ENCODE peak calls at places on chromosomes 7 and 10, in four cellular contexts. P is lower leg skin, I is GM12891, O is heart left ventricle. S is an unnamed sample.

GRCh38 chr7:155579565-155579964 is 33.2 kb upstream of the CNPY1 start:
- DNase-seq in P (no peak), I (no peak), O (no peak), S (no peak)

GRCh38 chr10:29407280-29407858 is 118.5 kb downstream of the LYZL1 start:
- DNase-seq in P (no peak), I (no peak), O (no peak), S (no peak)

GRCh38 chr10:63723741-63724140 is 202.5 kb downstream of the REEP3 start:
- DNase-seq in P (no peak), I (no peak), O (no peak), S (no peak)

GRCh38 chr7:8640671-8641070 is 207.3 kb downstream of the NXPH1 start:
- DNase-seq in P (no peak), I (no peak), O (no peak), S (no peak)

GRCh38 chr10:85645097-85645496 is 721.5 kb downstream of the GRID1 start:
- DNase-seq in P (no peak), I (no peak), O (no peak), S (no peak)

GRCh38 chr7:74032191-74032490 is 4.2 kb downstream of the ELN start:
- DNase-seq in P (no peak), I (no peak), O (peak), S (peak)

GRCh38 chr10:46550076-46550790 is 6.2 kb downstream of the GPRIN2 start:
- DNase-seq in P (no peak), I (peak), O (peak), S (peak)

GRCh38 chr7:132576723-132577089 is 436 bp upstream of the PLXNA4 start:
- DNase-seq in P (no peak), I (peak), O (no peak), S (no peak)

GRCh38 chr7:32147909-32148308 is 77.7 kb upstream of the PDE1C start:
- DNase-seq in P (no peak), I (no peak), O (no peak), S (no peak)

GRCh38 chr7:156456503-156457115 is 184.0 kb upstream of the RNF32 start:
- DNase-seq in P (peak), I (no peak), O (no peak), S (no peak)

GRCh38 chr7:2452074-2452507 is 24.1 kb downstream of the GRIFIN start:
- DNase-seq in P (no peak), I (no peak), O (no peak), S (no peak)

GRCh38 chr7:107501593-107501992 is 31.7 kb downstream of the GPR22 start:
- DNase-seq in P (no peak), I (no peak), O (no peak), S (peak)

GRCh38 chr10:119541459-119542356 is 811 bp downstream of the RGS10 start:
- DNase-seq in P (no peak), I (no peak), O (peak), S (no peak)

GRCh38 chr7:142808802-142809583 is 38.2 kb downstream of the PRSS2 start:
- DNase-seq in P (no peak), I (no peak), O (no peak), S (peak)

GRCh38 chr7:55288070-55288824 is 76.9 kb upstream of the LANCL2 start:
- DNase-seq in P (no peak), I (no peak), O (no peak), S (no peak)

GRCh38 chr7:121366852-121367431 is 29.2 kb downstream of the FAM3C start:
- DNase-seq in P (no peak), I (no peak), O (no peak), S (no peak)

GRCh38 chr7:14988941-14989340 is 86.4 kb upstream of the DGKB start:
- DNase-seq in P (no peak), I (no peak), O (no peak), S (no peak)

GRCh38 chr7:132836746-132837145 is 245.1 kb downstream of the CHCHD3 start:
- DNase-seq in P (no peak), I (no peak), O (no peak), S (no peak)

GRCh38 chr10:27744478-27745379 is 890 bp downstream of the MKX start:
- DNase-seq in P (peak), I (peak), O (peak), S (peak)

GRCh38 chr10:102195301-102195870 is 30.7 kb upstream of the ELOVL3 start:
- DNase-seq in P (no peak), I (no peak), O (no peak), S (no peak)

GRCh38 chr10:100739516-100740368 is 5.6 kb upstream of the PAX2 start:
- DNase-seq in P (no peak), I (no peak), O (no peak), S (peak)

GRCh38 chr7:18693401-18693800 is 197.9 kb downstream of the HDAC9 start:
- DNase-seq in P (no peak), I (no peak), O (no peak), S (peak)

GRCh38 chr10:89535185-89536012 is at the start of gene SLC16A12:
- DNase-seq in P (no peak), I (peak), O (peak), S (peak)

DNA sequence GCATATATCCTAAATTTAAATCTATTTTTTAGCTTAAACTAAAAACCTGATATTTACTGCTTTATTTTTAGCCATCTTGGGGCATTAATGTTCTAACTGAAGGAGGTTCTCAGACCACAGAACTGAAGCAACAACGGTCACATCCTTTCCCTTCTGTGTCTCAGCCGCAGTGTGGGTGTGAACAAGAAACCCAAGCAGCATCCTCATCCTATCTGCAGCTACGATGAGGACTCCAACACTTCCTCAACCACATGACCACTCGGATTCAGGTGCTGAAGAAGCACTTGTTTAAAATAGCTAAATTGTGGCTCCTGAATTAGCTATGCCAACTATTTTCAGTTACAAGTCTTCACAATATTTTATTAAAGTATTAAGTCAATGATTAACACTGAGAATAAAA is 5.3 kb downstream of the ESYT2 start:
- DNase-seq in P (no peak), I (peak), O (no peak), S (no peak)
- TF ChIP-seq POLR2A in P (no peak), I (peak), O (no peak), S (no peak)

DNA sequence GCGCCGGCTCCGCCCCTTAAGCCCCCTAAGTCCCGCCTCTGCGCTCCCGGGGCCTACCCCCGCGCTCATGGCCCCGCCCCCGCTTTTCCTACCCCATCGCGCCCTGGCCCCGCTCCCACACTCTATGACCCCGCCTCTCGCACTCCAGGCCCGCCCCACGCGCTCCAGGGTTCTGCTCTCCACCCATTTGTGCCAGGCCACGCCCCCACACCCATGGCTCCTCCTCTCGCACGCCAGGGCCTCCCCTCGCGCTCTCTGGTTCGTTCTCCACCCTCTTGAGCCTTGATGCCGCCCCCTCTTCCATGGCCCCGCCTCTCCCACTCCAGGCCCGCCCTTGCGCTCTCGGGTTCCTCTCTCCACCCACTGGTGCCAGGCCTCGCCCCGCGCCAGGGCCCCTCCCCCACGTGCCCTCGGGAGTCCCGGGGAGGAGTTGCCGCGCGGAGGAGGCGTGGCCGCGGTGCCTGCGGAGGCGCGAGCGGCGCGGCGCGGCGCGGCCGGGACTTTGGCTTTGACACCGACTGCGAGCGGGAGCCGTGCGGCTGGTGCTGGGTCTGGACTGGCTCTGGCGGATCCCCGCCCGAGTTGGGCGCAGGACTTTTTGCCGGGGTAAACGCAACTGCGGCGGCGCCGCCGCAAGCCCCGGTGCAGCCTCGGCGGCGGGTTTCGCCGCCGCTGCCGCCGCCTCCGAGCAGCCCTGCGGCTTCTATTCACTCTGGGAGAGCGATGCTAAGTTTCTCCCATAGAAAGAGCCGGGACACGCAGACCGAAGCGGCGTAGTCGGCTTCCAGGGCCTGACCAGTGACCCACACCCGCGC is at the start of gene EEPD1:
- DNase-seq in P (peak), I (peak), O (peak), S (peak)
- TF ChIP-seq POLR2A in P (no peak), I (no peak), O (peak), S (peak)

DNA sequence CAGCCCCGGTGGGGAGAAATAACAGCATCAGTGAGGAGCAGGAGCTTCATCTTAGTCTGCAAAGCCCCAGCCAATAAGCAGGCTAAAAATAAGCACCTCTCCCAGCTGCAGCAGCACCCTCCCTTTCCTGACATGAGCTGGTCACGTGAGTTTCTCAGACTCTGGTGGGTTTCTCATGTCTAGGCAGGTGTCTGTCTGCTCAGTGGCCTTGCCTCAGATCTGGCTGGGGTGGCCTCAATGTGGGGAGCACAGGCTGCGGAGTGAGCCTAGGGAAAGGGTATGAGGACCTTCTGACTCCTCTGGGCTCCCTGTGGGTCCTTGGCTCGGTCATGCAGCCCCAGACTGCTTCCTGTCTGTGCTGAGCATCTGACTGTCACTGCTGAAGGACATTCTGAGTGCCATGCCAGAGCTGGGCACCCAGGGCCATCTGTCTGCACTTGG is 81.6 kb upstream of the LRRC4 start:
- DNase-seq in P (no peak), I (no peak), O (no peak), S (no peak)
- TF ChIP-seq POLR2A in P (no peak), I (no peak), O (no peak), S (no peak)

DNA sequence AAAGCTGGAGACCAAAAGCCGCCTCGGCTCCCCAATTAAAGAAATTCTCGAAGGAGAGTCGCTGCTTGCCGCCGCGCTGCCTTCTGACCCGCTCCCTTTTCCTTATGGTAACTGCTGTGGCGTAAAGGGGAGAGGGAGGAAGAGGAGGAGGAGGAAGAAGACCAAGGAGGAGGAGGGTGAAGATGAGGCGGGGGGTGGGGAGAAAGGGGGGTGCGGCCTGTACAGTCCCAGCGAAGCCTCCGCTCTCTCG is 388 bp downstream of the CNOT4 start:
- DNase-seq in P (no peak), I (no peak), O (no peak), S (no peak)
- TF ChIP-seq POLR2A in P (no peak), I (no peak), O (no peak), S (no peak)

DNA sequence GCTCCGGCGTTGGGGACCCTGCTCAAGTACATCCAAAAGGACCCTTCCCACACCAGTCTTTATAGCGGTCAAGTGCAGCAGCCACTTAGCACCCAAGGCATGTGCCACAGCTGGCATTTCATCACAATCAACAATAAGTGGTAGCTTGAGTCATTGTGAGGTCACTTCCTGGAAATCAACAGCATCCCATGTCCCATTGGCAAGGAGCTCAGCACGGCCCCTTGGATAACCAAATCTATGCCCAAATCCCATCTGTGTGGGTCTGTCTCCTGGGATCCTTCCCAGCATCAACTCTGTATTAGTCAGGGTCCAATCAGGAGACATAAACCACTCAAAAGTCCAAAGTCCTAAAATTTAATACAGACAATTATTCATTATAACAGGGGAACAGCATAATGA is 27.1 kb downstream of the MDH2 start:
- DNase-seq in P (no peak), I (no peak), O (no peak), S (no peak)
- TF ChIP-seq POLR2A in P (no peak), I (no peak), O (no peak), S (no peak)

GRCh38 chr10:18071591-18071990 is 68.6 kb upstream of the CACNB2 start:
- DNase-seq in P (no peak), I (no peak), O (no peak), S (no peak)
- TF ChIP-seq POLR2A in P (no peak), I (no peak), O (no peak), S (no peak)

S was measured in body of pancreas.